ENCODE peak calls at places on chromosomes 7 and 10, in eight cellular contexts. A is GM23338; Q is activated CD4-positive, alpha-beta T cell treated with anti-CD3 and anti-CD28 coated beads, Interleukin-2, amount 50 U/mL, for 48 hours; N is HAP-1; R is NCI-H1436; J is NCI-H460; C is EL; K is CD4-positive, alpha-beta T cell. T is an unnamed sample.
A peak's percentile ranks its signal among the peaks of the same experiment; 100 is the strongest.

GRCh38 chr7:66181845-66182244 is 23.3 kb upstream of the TPST1 start:
- DNase-seq in A (no peak), Q (no peak), N (no peak), R (no peak), J (no peak), C (no peak), K (no peak), T (no peak)

GRCh38 chr7:12403287-12404181 is at the start of gene VWDE:
- DNase-seq in A (peak; percentile 94), Q (peak; percentile 68), N (peak; percentile 84), R (peak; percentile 90), J (peak; percentile 24), C (peak; percentile 2), K (peak; percentile 35), T (peak; percentile 25)

GRCh38 chr10:62068464-62068863 is 167.0 kb downstream of the ARID5B start:
- DNase-seq in A (no peak), Q (no peak), N (no peak), R (no peak), J (no peak), C (no peak), K (no peak), T (no peak)

GRCh38 chr10:615583-616152 is 73.8 kb downstream of the DIP2C start:
- DNase-seq in A (no peak), Q (no peak), N (no peak), R (no peak), J (no peak), C (peak; percentile 82), K (no peak), T (peak; percentile 89)

GRCh38 chr7:490461-491291 is 29.0 kb downstream of the PDGFA start:
- DNase-seq in A (no peak), Q (no peak), N (no peak), R (no peak), J (no peak), C (no peak), K (no peak), T (no peak)

GRCh38 chr10:73998623-73999622 is 1.0 kb downstream of the VCL start:
- DNase-seq in A (peak; percentile 73), Q (peak; percentile 24), N (peak; percentile 61), R (no peak), J (peak; percentile 50), C (peak; percentile 92), K (no peak), T (peak; percentile 81)

GRCh38 chr7:74478671-74479065 is 25.0 kb downstream of the GTF2IRD1 start:
- DNase-seq in A (no peak), Q (no peak), N (no peak), R (no peak), J (no peak), C (no peak), K (no peak), T (no peak)

GRCh38 chr7:102873470-102874165 is 39.2 kb upstream of the LRRC17 start:
- DNase-seq in A (no peak), Q (no peak), N (no peak), R (no peak), J (no peak), C (no peak), K (no peak), T (peak; percentile 20)

GRCh38 chr7:84546403-84546802 is 351.8 kb upstream of the SEMA3A start:
- DNase-seq in A (peak; percentile 8), Q (no peak), N (no peak), R (no peak), J (no peak), C (no peak), K (no peak), T (no peak)

T was measured in HCEC 1CT.